ENCODE peak calls at places on chromosomes 11 and 22, in seven cellular contexts. One of them, this sample, is unnamed.

GRCh38 chr11:129881570-129882170 is 13.7 kb downstream of the NFRKB start:
- DNase-seq in Jurkat, Clone E6-1: peak
- DNase-seq in KBM-7: peak
- DNase-seq in EL: peak
- DNase-seq in cardiac muscle cell: peak
- DNase-seq in pancreas: no peak
- DNase-seq in ELR: peak
- DNase-seq in this sample: peak

GRCh38 chr11:68215524-68216170 is 2.6 kb upstream of the KMT5B start:
- DNase-seq in Jurkat, Clone E6-1: no peak
- DNase-seq in KBM-7: no peak
- DNase-seq in EL: no peak
- DNase-seq in cardiac muscle cell: no peak
- DNase-seq in pancreas: no peak
- DNase-seq in ELR: no peak
- DNase-seq in this sample: no peak

GRCh38 chr11:19311306-19312030 is 70.7 kb upstream of the E2F8 start:
- DNase-seq in Jurkat, Clone E6-1: peak
- DNase-seq in KBM-7: peak
- DNase-seq in EL: peak
- DNase-seq in cardiac muscle cell: peak
- DNase-seq in pancreas: peak
- DNase-seq in ELR: peak
- DNase-seq in this sample: peak

GRCh38 chr22:23062616-23063538 is 7.4 kb upstream of the GNAZ start:
- DNase-seq in Jurkat, Clone E6-1: no peak
- DNase-seq in KBM-7: no peak
- DNase-seq in EL: no peak
- DNase-seq in cardiac muscle cell: no peak
- DNase-seq in pancreas: peak
- DNase-seq in ELR: no peak
- DNase-seq in this sample: no peak

GRCh38 chr11:129435499-129436245 is 60.0 kb downstream of the BARX2 start:
- DNase-seq in Jurkat, Clone E6-1: no peak
- DNase-seq in KBM-7: no peak
- DNase-seq in EL: no peak
- DNase-seq in cardiac muscle cell: no peak
- DNase-seq in pancreas: no peak
- DNase-seq in ELR: no peak
- DNase-seq in this sample: no peak

GRCh38 chr22:20606041-20606783 is 98.8 kb downstream of the MED15 start:
- DNase-seq in Jurkat, Clone E6-1: peak
- DNase-seq in KBM-7: peak
- DNase-seq in EL: peak
- DNase-seq in cardiac muscle cell: peak
- DNase-seq in pancreas: peak
- DNase-seq in ELR: peak
- DNase-seq in this sample: peak

GRCh38 chr11:65972116-65972515 is 10.6 kb downstream of the SART1 start:
- DNase-seq in Jurkat, Clone E6-1: no peak
- DNase-seq in KBM-7: no peak
- DNase-seq in EL: no peak
- DNase-seq in cardiac muscle cell: no peak
- DNase-seq in pancreas: no peak
- DNase-seq in ELR: no peak
- DNase-seq in this sample: no peak

GRCh38 chr11:57904369-57904768 is 119.3 kb upstream of the OR9Q1 start:
- DNase-seq in Jurkat, Clone E6-1: no peak
- DNase-seq in KBM-7: no peak
- DNase-seq in EL: no peak
- DNase-seq in cardiac muscle cell: no peak
- DNase-seq in pancreas: no peak
- DNase-seq in ELR: no peak
- DNase-seq in this sample: no peak

GRCh38 chr11:39786682-39787081 is 1672.8 kb downstream of the LRRC4C start:
- DNase-seq in Jurkat, Clone E6-1: no peak
- DNase-seq in KBM-7: no peak
- DNase-seq in EL: no peak
- DNase-seq in cardiac muscle cell: no peak
- DNase-seq in pancreas: no peak
- DNase-seq in ELR: no peak
- DNase-seq in this sample: no peak

GRCh38 chr11:103798029-103798428 is 238.4 kb upstream of the DDI1 start:
- DNase-seq in Jurkat, Clone E6-1: no peak
- DNase-seq in KBM-7: no peak
- DNase-seq in EL: peak
- DNase-seq in cardiac muscle cell: peak
- DNase-seq in pancreas: no peak
- DNase-seq in ELR: no peak
- DNase-seq in this sample: no peak

GRCh38 chr22:22748297-22748743 is 103.9 kb downstream of the GGTLC2 start:
- DNase-seq in Jurkat, Clone E6-1: peak
- DNase-seq in KBM-7: peak
- DNase-seq in EL: peak
- DNase-seq in cardiac muscle cell: peak
- DNase-seq in pancreas: peak
- DNase-seq in ELR: peak
- DNase-seq in this sample: peak

GRCh38 chr11:40130427-40130826 is 1329.0 kb downstream of the LRRC4C start:
- DNase-seq in Jurkat, Clone E6-1: no peak
- DNase-seq in KBM-7: no peak
- DNase-seq in EL: no peak
- DNase-seq in cardiac muscle cell: no peak
- DNase-seq in pancreas: no peak
- DNase-seq in ELR: peak
- DNase-seq in this sample: no peak

GRCh38 chr11:17186932-17187692 is 20.7 kb downstream of the PIK3C2A start:
- DNase-seq in Jurkat, Clone E6-1: no peak
- DNase-seq in KBM-7: no peak
- DNase-seq in EL: no peak
- DNase-seq in cardiac muscle cell: no peak
- DNase-seq in pancreas: no peak
- DNase-seq in ELR: no peak
- DNase-seq in this sample: no peak

GRCh38 chr11:78168539-78169477 is 19.6 kb downstream of the KCTD21 start:
- DNase-seq in Jurkat, Clone E6-1: no peak
- DNase-seq in KBM-7: no peak
- DNase-seq in EL: peak
- DNase-seq in cardiac muscle cell: peak
- DNase-seq in pancreas: no peak
- DNase-seq in ELR: no peak
- DNase-seq in this sample: peak